ENCODE peak calls at places on chromosomes 2 and 18, in ten cellular contexts. C is astrocyte of the spinal cord, N is foreskin fibroblast, Z is psoas muscle, D is mammary epithelial cell, U is A549, W is tibial nerve, V is neural progenitor cell, H is AG04450, F is body of pancreas. Y is an unnamed sample.

GRCh38 chr2:66437601-66438497 is 2.9 kb downstream of the MEIS1 start:
- DNase-seq in C (peak), N (peak), Z (no peak), D (no peak), U (no peak), W (no peak), V (peak), H (no peak), F (peak), Y (no peak)

GRCh38 chr2:190136259-190136658 is 73.7 kb upstream of the MSTN start:
- DNase-seq in C (no peak), N (no peak), Z (no peak), D (no peak), U (peak), W (no peak), V (no peak), H (no peak), F (no peak), Y (no peak)

GRCh38 chr2:204477358-204477950 is 67.8 kb upstream of the PARD3B start:
- DNase-seq in C (no peak), N (peak), Z (no peak), D (peak), U (no peak), W (no peak), V (no peak), H (no peak), F (no peak), Y (no peak)

GRCh38 chr2:1808921-1809551 is 64.7 kb upstream of the PXDN start:
- DNase-seq in C (no peak), N (peak), Z (no peak), D (no peak), U (no peak), W (no peak), V (no peak), H (no peak), F (no peak), Y (no peak)

GRCh38 chr2:41722668-41723369 is 325.0 kb upstream of the PKDCC start:
- DNase-seq in C (peak), N (peak), Z (no peak), D (peak), U (no peak), W (peak), V (no peak), H (no peak), F (no peak), Y (peak)

GRCh38 chr2:85248741-85249524 is 78.9 kb downstream of the TGOLN2 start:
- DNase-seq in C (peak), N (peak), Z (no peak), D (peak), U (peak), W (no peak), V (peak), H (peak), F (peak), Y (no peak)

GRCh38 chr2:20584637-20585321 is 66.1 kb downstream of the HS1BP3 start:
- DNase-seq in C (peak), N (peak), Z (peak), D (peak), U (peak), W (no peak), V (peak), H (peak), F (peak), Y (no peak)

GRCh38 chr2:11028407-11028916 is 116.7 kb downstream of the KCNF1 start:
- DNase-seq in C (no peak), N (no peak), Z (no peak), D (no peak), U (no peak), W (no peak), V (no peak), H (no peak), F (peak), Y (no peak)

GRCh38 chr2:10375570-10376266 is 72.4 kb downstream of the ODC1 start:
- DNase-seq in C (no peak), N (no peak), Z (no peak), D (no peak), U (no peak), W (no peak), V (peak), H (no peak), F (no peak), Y (peak)

GRCh38 chr2:176542456-176542855 is 273.2 kb downstream of the MTX2 start:
- DNase-seq in C (no peak), N (no peak), Z (no peak), D (no peak), U (no peak), W (no peak), V (no peak), H (no peak), F (no peak), Y (no peak)

GRCh38 chr18:61998957-61999356 is 106.2 kb upstream of the RNF152 start:
- DNase-seq in C (peak), N (peak), Z (no peak), D (peak), U (no peak), W (no peak), V (no peak), H (peak), F (no peak), Y (no peak)

GRCh38 chr2:44168684-44169154 is at the start of gene PPM1B:
- DNase-seq in C (no peak), N (no peak), Z (peak), D (no peak), U (no peak), W (peak), V (no peak), H (no peak), F (peak), Y (no peak)

GRCh38 chr2:216216951-216217903 is 108.1 kb downstream of the XRCC5 start:
- DNase-seq in C (peak), N (peak), Z (no peak), D (peak), U (peak), W (no peak), V (no peak), H (peak), F (no peak), Y (peak)

GRCh38 chr2:88765154-88765948 is 73.9 kb downstream of the RPIA start:
- DNase-seq in C (peak), N (peak), Z (no peak), D (peak), U (peak), W (no peak), V (peak), H (no peak), F (peak), Y (peak)

GRCh38 chr2:98846041-98846440 is 90.0 kb downstream of the CRACDL start:
- DNase-seq in C (peak), N (peak), Z (no peak), D (no peak), U (no peak), W (no peak), V (no peak), H (no peak), F (no peak), Y (no peak)

GRCh38 chr2:25276569-25277465 is 64.9 kb downstream of the DNMT3A start:
- DNase-seq in C (no peak), N (peak), Z (peak), D (no peak), U (no peak), W (no peak), V (peak), H (no peak), F (peak), Y (peak)

GRCh38 chr2:180143633-180144032 is 136.5 kb upstream of the CWC22 start:
- DNase-seq in C (no peak), N (no peak), Z (no peak), D (no peak), U (no peak), W (no peak), V (no peak), H (no peak), F (no peak), Y (no peak)

GRCh38 chr2:215942194-215942593 is 71.2 kb downstream of the MREG start:
- DNase-seq in C (no peak), N (no peak), Z (no peak), D (no peak), U (no peak), W (no peak), V (no peak), H (no peak), F (no peak), Y (no peak)

GRCh38 chr2:170974304-170974993 is 45.4 kb downstream of the GORASP2 start:
- DNase-seq in C (no peak), N (peak), Z (no peak), D (no peak), U (no peak), W (no peak), V (peak), H (no peak), F (peak), Y (no peak)

GRCh38 chr2:109463891-109464290 is 149.9 kb downstream of the SEPTIN10 start:
- DNase-seq in C (no peak), N (no peak), Z (no peak), D (no peak), U (no peak), W (no peak), V (no peak), H (no peak), F (no peak), Y (no peak)

GRCh38 chr18:77068321-77068841 is 64.2 kb downstream of the MBP start:
- DNase-seq in C (peak), N (peak), Z (no peak), D (peak), U (no peak), W (no peak), V (no peak), H (peak), F (peak), Y (peak)

GRCh38 chr2:100783986-100784385 is 36.0 kb upstream of the NPAS2 start:
- DNase-seq in C (no peak), N (no peak), Z (no peak), D (no peak), U (no peak), W (no peak), V (no peak), H (no peak), F (no peak), Y (no peak)

GRCh38 chr18:62526098-62527025 is 3.5 kb downstream of the ZCCHC2 start:
- DNase-seq in C (peak), N (peak), Z (peak), D (peak), U (peak), W (peak), V (peak), H (no peak), F (peak), Y (peak)

GRCh38 chr2:127094509-127095366 is 12.2 kb downstream of the BIN1 start:
- DNase-seq in C (peak), N (peak), Z (peak), D (no peak), U (no peak), W (peak), V (peak), H (no peak), F (peak), Y (no peak)

GRCh38 chr2:9753276-9753600 is 90.0 kb upstream of the TAF1B start:
- DNase-seq in C (peak), N (peak), Z (peak), D (peak), U (peak), W (peak), V (peak), H (peak), F (peak), Y (peak)

GRCh38 chr2:117760916-117761315 is 53.6 kb upstream of the DDX18 start:
- DNase-seq in C (no peak), N (peak), Z (no peak), D (no peak), U (no peak), W (no peak), V (no peak), H (no peak), F (no peak), Y (no peak)

GRCh38 chr2:188610827-188611226 is 319.2 kb downstream of the GULP1 start:
- DNase-seq in C (peak), N (peak), Z (no peak), D (no peak), U (no peak), W (no peak), V (no peak), H (no peak), F (no peak), Y (no peak)

DNA sequence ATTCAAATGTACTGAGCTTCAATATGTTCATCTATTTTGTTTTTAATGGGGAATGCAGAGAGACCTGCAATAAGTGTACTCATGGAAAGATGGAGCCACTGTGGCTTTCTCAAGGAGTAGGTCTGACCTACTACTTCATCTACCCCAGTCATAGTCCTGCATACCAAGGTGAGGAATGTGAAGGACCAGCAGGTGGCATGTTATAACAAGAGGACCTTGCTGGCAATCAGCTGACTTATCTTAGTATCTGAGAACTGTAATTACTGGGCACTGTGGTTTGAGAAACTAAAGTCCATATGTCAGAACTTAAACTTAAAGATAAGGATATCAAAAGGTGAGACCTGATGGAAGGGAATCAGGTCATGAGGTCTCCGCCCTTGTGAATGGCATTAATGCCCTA is 1104.2 kb downstream of the BCL11A start:
- DNase-seq in C (no peak), N (no peak), Z (no peak), D (peak), U (peak), W (no peak), V (peak), H (no peak), F (peak), Y (peak)
- TF ChIP-seq CTCF in C (no peak), N (no peak), Z (no peak), D (no peak), U (no peak), W (no peak), V (no peak), H (no peak), F (peak), Y (no peak)

GRCh38 chr2:157441072-157441454 is 2.8 kb downstream of the CYTIP start:
- DNase-seq in C (no peak), N (no peak), Z (no peak), D (no peak), U (no peak), W (no peak), V (no peak), H (no peak), F (peak), Y (peak)
- H3K4me3 ChIP-seq in C (no peak), N (no peak), Z (peak), D (no peak), U (no peak), W (peak), V (no peak), H (no peak), F (no peak), Y (peak)

DNA sequence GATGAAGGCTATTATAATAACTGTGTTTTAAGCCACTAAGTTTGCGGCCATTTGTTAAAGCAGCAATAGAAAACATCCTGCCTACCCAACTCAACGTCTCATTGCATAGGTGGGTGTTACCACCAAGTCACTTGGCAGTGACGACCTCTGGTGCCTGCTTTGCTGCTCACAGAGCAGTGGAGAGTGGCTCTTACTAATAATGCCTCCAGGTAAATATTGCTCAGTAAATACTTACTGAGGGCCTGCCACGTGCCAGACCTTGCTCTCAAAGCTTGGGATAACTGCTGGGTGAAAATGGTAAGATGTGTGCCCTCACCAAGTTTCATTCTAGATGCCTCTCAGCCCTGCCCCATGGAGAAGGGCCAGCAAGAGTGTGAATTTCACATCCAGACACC is 27.7 kb downstream of the ITGA6 start:
- DNase-seq in C (no peak), N (no peak), Z (no peak), D (no peak), U (no peak), W (no peak), V (no peak), H (no peak), F (peak), Y (no peak)
- TF ChIP-seq CTCF in C (no peak), N (no peak), Z (no peak), D (peak), U (no peak), W (no peak), V (no peak), H (no peak), F (no peak), Y (no peak)

DNA sequence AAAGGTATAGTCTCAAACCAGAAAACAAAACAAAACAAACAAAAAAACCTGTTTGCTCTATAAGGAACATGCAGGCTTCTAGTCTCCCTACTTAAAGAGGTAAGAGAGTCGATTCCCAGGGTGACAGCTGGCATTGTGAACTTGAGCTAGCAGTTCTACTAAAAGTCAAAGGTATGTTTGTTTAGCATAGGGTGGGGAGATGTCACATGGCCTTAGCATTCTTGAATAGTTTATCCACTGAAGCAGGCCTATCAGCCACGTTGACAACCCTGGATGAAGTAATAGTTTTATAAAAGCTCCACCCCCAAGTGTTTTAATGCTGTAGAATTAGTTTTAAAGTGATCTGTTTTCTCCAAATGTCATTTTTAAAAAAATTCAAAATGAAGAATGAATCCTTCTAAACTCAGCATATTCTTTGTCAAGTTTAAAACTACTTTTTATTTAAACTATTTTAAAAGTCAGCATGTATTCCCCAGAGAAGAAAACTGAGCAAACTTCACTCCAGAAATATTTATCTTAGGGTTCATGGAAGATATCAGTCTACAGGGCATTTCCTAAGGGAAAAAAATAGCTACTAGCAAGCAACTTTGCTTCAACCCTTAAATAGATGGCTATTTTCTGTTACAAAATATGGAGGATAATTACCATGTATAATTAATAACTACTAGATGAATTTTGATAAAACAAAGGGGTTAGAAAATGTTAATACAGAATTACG is 1.7 kb downstream of the MYOM1 start:
- DNase-seq in C (no peak), N (peak), Z (no peak), D (no peak), U (peak), W (no peak), V (no peak), H (no peak), F (peak), Y (no peak)
- H3K4me3 ChIP-seq in C (no peak), N (no peak), Z (peak), D (no peak), U (no peak), W (no peak), V (no peak), H (no peak), F (no peak), Y (no peak)

DNA sequence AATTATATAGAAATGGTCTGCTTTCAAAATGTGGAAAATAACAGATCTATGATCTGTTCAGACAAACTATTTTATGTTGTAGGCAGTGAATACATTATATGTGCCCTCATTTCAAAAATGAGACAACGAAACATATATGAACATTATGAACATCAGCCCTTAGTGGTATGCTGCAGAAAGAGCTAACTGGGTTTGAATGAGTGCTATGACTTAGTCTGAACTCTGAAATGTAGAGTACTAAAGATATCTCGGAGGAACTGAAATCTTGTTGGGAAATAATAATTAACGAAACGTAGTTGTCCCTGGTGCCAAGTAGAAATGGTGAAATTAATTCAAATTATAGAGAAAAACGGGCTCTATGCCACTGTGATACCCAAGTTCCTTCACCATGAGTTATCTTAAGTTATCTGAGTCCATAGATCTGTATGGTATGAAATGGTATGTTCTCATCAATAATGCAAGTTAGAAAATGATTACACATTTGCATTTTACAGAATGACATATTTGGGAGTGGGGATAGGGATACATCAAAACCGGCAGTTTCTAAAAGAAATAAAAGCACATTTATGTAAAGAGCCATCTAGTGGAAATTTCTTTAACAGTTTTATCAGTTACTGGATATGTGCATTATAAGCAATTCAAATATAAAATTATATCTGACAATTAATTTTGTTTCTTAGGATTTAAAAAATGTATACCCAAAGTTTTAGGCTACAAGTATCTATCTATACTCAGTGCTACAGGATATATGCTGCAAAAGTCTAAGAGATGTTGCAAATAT is 26.7 kb downstream of the STARD6 start:
- DNase-seq in C (no peak), N (peak), Z (no peak), D (no peak), U (no peak), W (no peak), V (no peak), H (no peak), F (no peak), Y (no peak)
- TF ChIP-seq CTCF in C (no peak), N (no peak), Z (no peak), D (peak), U (peak), W (no peak), V (no peak), H (peak), F (no peak), Y (no peak)

GRCh38 chr2:7672027-7672684 is 754.9 kb downstream of the RNF144A start:
- DNase-seq in C (peak), N (peak), Z (peak), D (peak), U (peak), W (no peak), V (peak), H (peak), F (peak), Y (peak)

GRCh38 chr2:7674606-7675005 is 757.4 kb downstream of the RNF144A start:
- DNase-seq in C (no peak), N (peak), Z (no peak), D (peak), U (no peak), W (no peak), V (no peak), H (no peak), F (no peak), Y (no peak)

GRCh38 chr2:7672685-7673071 is 755.5 kb downstream of the RNF144A start:
- DNase-seq in C (no peak), N (no peak), Z (no peak), D (no peak), U (no peak), W (no peak), V (no peak), H (no peak), F (no peak), Y (no peak)

GRCh38 chr2:7673101-7673500 is 755.9 kb downstream of the RNF144A start:
- DNase-seq in C (no peak), N (no peak), Z (no peak), D (no peak), U (no peak), W (no peak), V (no peak), H (no peak), F (no peak), Y (no peak)

DNA sequence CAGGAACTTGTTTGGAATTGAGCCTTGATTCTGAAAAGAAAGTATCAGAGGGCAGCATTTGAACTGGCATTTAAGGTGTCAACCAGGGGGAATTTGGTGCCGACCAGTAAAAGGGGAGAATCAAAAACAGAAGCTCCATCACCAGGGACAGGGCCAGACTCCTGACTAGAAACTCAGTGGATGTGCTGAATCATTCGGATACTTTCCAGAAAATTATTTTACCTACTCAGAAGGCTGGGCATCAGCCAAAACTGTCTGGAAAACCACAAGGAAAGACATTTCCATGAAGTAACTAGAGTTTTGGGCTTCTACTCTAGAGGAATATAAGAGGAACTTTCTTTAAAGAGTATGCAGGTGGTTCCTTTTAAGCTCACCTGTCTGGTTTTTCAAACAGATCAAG is 756.6 kb downstream of the RNF144A start:
- DNase-seq in C (peak), N (peak), Z (no peak), D (no peak), U (no peak), W (no peak), V (no peak), H (no peak), F (no peak), Y (no peak)
- H3K4me3 ChIP-seq in C (no peak), N (no peak), Z (no peak), D (no peak), U (no peak), W (no peak), V (no peak), H (no peak), F (no peak), Y (no peak)